ENCODE peak calls at places on chromosomes 6 and 20, in four cellular contexts. T is mesenchymal stem cell; G is heart right ventricle; X is CD8-positive, alpha-beta memory T cell. Q is an unnamed sample. For H3K27me3, H3K4me1 and H3K36me3, the result is how much of the 10 kb centered on the place peaks cover.

GRCh38 chr6:44621846-44622245 is 234.3 kb downstream of the CDC5L start:
- DNase-seq in T (no peak), G (no peak), X (no peak), Q (no peak)

GRCh38 chr6:105428342-105428957 is 25.6 kb upstream of the PREP start:
- DNase-seq in T (peak), G (no peak), X (no peak), Q (peak)

GRCh38 chr6:5684320-5684719 is 322.4 kb downstream of the NRN1 start:
- DNase-seq in T (no peak), G (no peak), X (no peak), Q (peak)

GRCh38 chr6:75171151-75171550 is 34.7 kb downstream of the COL12A1 start:
- DNase-seq in T (no peak), G (no peak), X (no peak), Q (no peak)

GRCh38 chr6:88368071-88368787 is 202.1 kb upstream of the CNR1 start:
- DNase-seq in T (peak), G (no peak), X (no peak), Q (peak)

GRCh38 chr6:317068-317451 is 24.8 kb downstream of the DUSP22 start:
- DNase-seq in T (no peak), G (no peak), X (no peak), Q (no peak)

GRCh38 chr20:18902181-18902725 is 88.7 kb downstream of the SCP2D1 start:
- DNase-seq in T (no peak), G (no peak), X (no peak), Q (peak)

GRCh38 chr20:56630506-56631317 is 1.6 kb downstream of the TFAP2C start:
- DNase-seq in T (no peak), G (no peak), X (no peak), Q (peak)

GRCh38 chr6:158038291-158039177 is 56.9 kb downstream of the SYNJ2 start:
- DNase-seq in T (no peak), G (no peak), X (no peak), Q (no peak)

GRCh38 chr6:156191895-156192294 is 585.3 kb upstream of the ARID1B start:
- DNase-seq in T (no peak), G (no peak), X (no peak), Q (no peak)

GRCh38 chr6:3603443-3604130 is 146.7 kb upstream of the SLC22A23 start:
- DNase-seq in T (peak), G (no peak), X (no peak), Q (peak)

GRCh38 chr6:79570802-79571367 is 33.7 kb upstream of the LCA5 start:
- DNase-seq in T (peak), G (no peak), X (peak), Q (no peak)

GRCh38 chr6:156395276-156395675 is 381.9 kb upstream of the ARID1B start:
- DNase-seq in T (no peak), G (no peak), X (peak), Q (peak)

GRCh38 chr6:97361286-97361685 is 78.3 kb upstream of the MMS22L start:
- DNase-seq in T (no peak), G (no peak), X (no peak), Q (peak)

GRCh38 chr6:152575621-152576150 is 61.5 kb downstream of the SYNE1 start:
- DNase-seq in T (peak), G (no peak), X (no peak), Q (no peak)

GRCh38 chr6:131949615-131949908 is 1.6 kb downstream of the CCN2 start:
- DNase-seq in T (peak), G (peak), X (no peak), Q (no peak)

GRCh38 chr6:19205076-19205475 is 632.1 kb upstream of the ID4 start:
- DNase-seq in T (no peak), G (no peak), X (no peak), Q (no peak)

GRCh38 chr6:27825025-27825823 is 87.0 kb downstream of the OR2B2 start:
- DNase-seq in T (peak), G (no peak), X (no peak), Q (peak)

GRCh38 chr6:49979584-49979983 is 10.2 kb upstream of the DEFB113 start:
- DNase-seq in T (no peak), G (no peak), X (no peak), Q (no peak)

GRCh38 chr6:111626446-111626845 is 20.8 kb upstream of the TRAF3IP2 start:
- DNase-seq in T (no peak), G (peak), X (no peak), Q (no peak)

GRCh38 chr6:125232466-125232865 is 69.3 kb downstream of the HDDC2 start:
- DNase-seq in T (peak), G (no peak), X (no peak), Q (no peak)

GRCh38 chr6:109202409-109203264 is 107.3 kb downstream of the CEP57L1 start:
- DNase-seq in T (no peak), G (no peak), X (no peak), Q (peak)

GRCh38 chr6:113909224-113909856 is 52.2 kb downstream of the MARCKS start:
- DNase-seq in T (peak), G (peak), X (peak), Q (peak)

GRCh38 chr6:24931296-24931695 is 4.5 kb downstream of the RIPOR2 start:
- DNase-seq in T (peak), G (peak), X (no peak), Q (no peak)

GRCh38 chr6:47028835-47029360 is 13.2 kb downstream of the ADGRF1 start:
- DNase-seq in T (no peak), G (no peak), X (no peak), Q (no peak)

GRCh38 chr6:165571068-165571682 is 91.9 kb downstream of the PDE10A start:
- DNase-seq in T (peak), G (no peak), X (no peak), Q (no peak)

GRCh38 chr20:19996970-19997369 is 20.2 kb upstream of the NAA20 start:
- DNase-seq in T (no peak), G (peak), X (no peak), Q (no peak)

DNA sequence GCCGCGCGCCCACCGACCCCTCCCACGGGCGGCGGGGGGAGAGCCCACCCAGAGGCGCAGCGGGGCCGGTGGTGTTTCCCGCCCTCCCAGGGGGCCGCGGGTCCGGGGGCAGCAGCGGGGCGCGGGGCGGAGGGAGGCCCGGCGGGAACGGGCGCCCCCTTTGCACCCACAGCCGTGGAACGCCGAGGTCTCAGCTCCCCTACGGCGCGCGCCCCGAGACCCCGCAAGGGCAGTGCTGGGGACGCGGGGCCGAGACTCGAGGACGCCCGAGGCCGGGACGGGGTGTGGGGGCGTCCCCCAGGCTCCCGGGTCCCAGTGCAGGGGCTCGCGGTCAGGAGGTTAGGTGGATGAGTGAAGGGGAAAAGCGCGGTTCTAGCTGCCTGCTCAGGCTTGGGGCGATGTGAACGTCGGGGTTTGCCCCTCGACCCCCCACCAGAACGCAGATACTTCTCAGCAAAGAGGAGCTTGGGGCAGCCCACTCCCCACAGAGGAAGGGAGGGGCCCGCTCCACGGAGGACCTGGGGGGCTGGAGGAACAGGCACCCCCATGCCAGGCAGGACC is 65.5 kb upstream of the BHLHE23 start:
- DNase-seq in T (no peak), G (no peak), X (no peak), Q (no peak)
- H3K27me3 ChIP-seq in T (under half), G (under half), X (under half), Q (under half)

DNA sequence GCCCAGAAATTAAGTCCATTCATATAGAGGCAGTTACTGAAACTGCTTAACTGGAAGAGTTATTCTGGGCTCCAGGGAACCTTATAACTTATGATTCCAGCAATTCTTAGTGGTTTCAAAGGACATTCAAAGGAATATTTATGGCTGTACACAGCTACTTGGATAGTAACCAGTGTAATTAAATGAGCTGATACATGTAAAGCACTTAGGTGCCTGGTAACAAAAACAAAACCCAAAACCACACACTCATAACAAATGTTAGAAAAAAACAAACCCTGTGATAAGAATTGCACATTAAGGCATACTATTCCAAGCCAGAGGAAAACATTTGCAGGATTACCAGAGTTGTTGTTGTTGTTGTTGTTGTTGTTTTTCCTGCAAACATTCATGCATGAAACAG is 51.5 kb downstream of the STK4 start:
- DNase-seq in T (peak), G (no peak), X (no peak), Q (no peak)
- H3K4me1 ChIP-seq in T (under half), G (under half), X (under half), Q (under half)

GRCh38 chr6:22041797-22042489 is 254.9 kb downstream of the PRL start:
- DNase-seq in T (no peak), G (no peak), X (no peak), Q (peak)

GRCh38 chr6:22042713-22043112 is 254.1 kb downstream of the PRL start:
- DNase-seq in T (no peak), G (peak), X (no peak), Q (no peak)

GRCh38 chr6:22049002-22049401 is 247.8 kb downstream of the PRL start:
- DNase-seq in T (no peak), G (no peak), X (no peak), Q (peak)

GRCh38 chr6:22045261-22045912 is 251.4 kb downstream of the PRL start:
- DNase-seq in T (no peak), G (no peak), X (peak), Q (no peak)

DNA sequence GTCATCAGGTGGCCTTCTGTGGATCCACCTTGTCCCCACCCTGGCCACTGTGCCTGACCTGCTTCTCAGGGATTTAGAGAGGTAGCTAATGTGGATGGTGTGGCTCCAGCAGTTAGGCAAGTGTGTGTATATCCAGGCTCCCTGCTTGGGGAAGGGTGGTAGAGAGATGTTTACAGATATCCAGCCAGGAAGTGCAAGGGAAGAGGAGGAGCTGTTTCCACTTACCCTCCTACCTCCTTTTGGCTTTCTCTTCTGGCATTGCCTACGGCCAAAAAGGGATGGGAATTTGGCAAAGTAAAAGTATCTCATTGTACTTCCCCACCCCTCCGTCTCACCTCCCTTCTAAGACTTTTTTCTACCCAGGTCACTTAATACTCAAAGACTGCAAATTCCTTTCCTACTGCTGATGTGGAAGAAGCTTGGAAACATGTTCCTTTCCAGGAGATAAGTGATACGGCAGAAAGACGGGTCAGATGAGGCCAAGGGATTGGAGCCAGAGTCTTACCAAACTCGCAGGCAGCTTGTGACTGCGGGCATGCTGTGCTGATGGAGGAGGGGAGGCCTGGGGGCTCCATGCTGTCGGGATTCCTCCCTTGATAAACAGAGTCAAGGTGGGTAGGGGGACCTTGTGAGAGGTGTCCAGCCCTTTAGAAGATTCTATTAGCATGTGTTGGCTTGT is 253.4 kb downstream of the PRL start:
- DNase-seq in T (no peak), G (peak), X (no peak), Q (no peak)
- H3K36me3 ChIP-seq in T (under half), G (under half), X (under half), Q (under half)

GRCh38 chr6:99588618-99589289 is 17.9 kb upstream of the PRDM13 start:
- DNase-seq in T (peak), G (peak), X (peak), Q (peak)
- H3K27me3 ChIP-seq in T (half or more), G (under half), X (under half), Q (under half)